ENCODE peak calls at places on chromosome 2, in eight cellular contexts. P is PC-3; D is left cardiac atrium; U is tibial artery; C is hypothalamus; J is NCI-H1436 treated with DMSO at 0.1 percent for 48 hours; V is EL; I is stimulated activated naive CD8-positive, alpha-beta T cell treated with anti-CD3 and anti-CD28 coated beads, Interleukin-15, amount 100 ng/mL, for 72 hours. Z is an unnamed sample.

GRCh38 chr2:54597153-54597827 is 126.2 kb upstream of the EML6 start:
- DNase-seq in P (no peak), V (no peak), D (no peak), I (peak; percentile 40), J (no peak), C (no peak), U (no peak), Z (peak; percentile 33)

GRCh38 chr2:100422320-100422719 is 4.9 kb upstream of the CHST10 start:
- DNase-seq in D (no peak), C (no peak), P (peak; percentile 63), U (no peak), I (no peak), V (peak; percentile 35), J (no peak), Z (no peak)

GRCh38 chr2:131418625-131419024 is 54.7 kb upstream of the RAB6D start:
- DNase-seq in D (no peak), U (no peak), P (no peak), V (no peak), J (no peak), I (no peak), C (no peak), Z (no peak)

GRCh38 chr2:140630557-140630956 is 1500.3 kb downstream of the LRP1B start:
- DNase-seq in J (no peak), U (no peak), D (no peak), C (no peak), I (no peak), V (no peak), P (no peak), Z (no peak)

GRCh38 chr2:8552264-8552913 is 129.5 kb upstream of the ID2 start:
- DNase-seq in I (no peak), J (no peak), V (no peak), U (no peak), P (no peak), C (no peak), D (no peak), Z (no peak)

GRCh38 chr2:230324503-230324902 is 2.5 kb upstream of the SP140L start:
- DNase-seq in P (no peak), J (no peak), D (no peak), V (no peak), C (no peak), U (no peak), I (no peak), Z (no peak)

GRCh38 chr2:100813527-100813926 is 6.4 kb upstream of the NPAS2 start:
- DNase-seq in P (no peak), J (no peak), V (no peak), D (no peak), C (no peak), U (no peak), I (no peak), Z (no peak)

GRCh38 chr2:211944572-211944971 is 594.0 kb downstream of the ERBB4 start:
- DNase-seq in J (no peak), U (no peak), P (no peak), D (no peak), C (no peak), V (no peak), I (no peak), Z (no peak)

GRCh38 chr2:22375094-22375493 is 1009.9 kb upstream of the KLHL29 start:
- DNase-seq in V (no peak), J (no peak), P (no peak), D (no peak), U (no peak), C (no peak), I (no peak), Z (no peak)